ENCODE peak calls at places on chromosomes 11 and 22, in six cellular contexts. One of them, this sample, is unnamed.

GRCh38 chr11:107203656-107204055 is 185.4 kb upstream of the GUCY1A2 start:
- DNase-seq in head of caudate nucleus: no peak
- DNase-seq in M059J: no peak
- DNase-seq in nephron progenitor cell: no peak
- DNase-seq in PC-3: no peak
- DNase-seq in C1 segment of cervical spinal cord: no peak
- DNase-seq in this sample: no peak

GRCh38 chr22:41939981-41940852 is 6.7 kb downstream of the CENPM start:
- DNase-seq in head of caudate nucleus: peak
- DNase-seq in M059J: no peak
- DNase-seq in nephron progenitor cell: no peak
- DNase-seq in PC-3: no peak
- DNase-seq in C1 segment of cervical spinal cord: no peak
- DNase-seq in this sample: no peak

GRCh38 chr22:32106930-32107329 is 52.2 kb downstream of the C22orf42 start:
- DNase-seq in head of caudate nucleus: no peak
- DNase-seq in M059J: no peak
- DNase-seq in nephron progenitor cell: peak
- DNase-seq in PC-3: peak
- DNase-seq in C1 segment of cervical spinal cord: no peak
- DNase-seq in this sample: peak

GRCh38 chr11:81874627-81875026 is 859.0 kb downstream of the FAM181B start:
- DNase-seq in head of caudate nucleus: no peak
- DNase-seq in M059J: no peak
- DNase-seq in nephron progenitor cell: no peak
- DNase-seq in PC-3: no peak
- DNase-seq in C1 segment of cervical spinal cord: no peak
- DNase-seq in this sample: no peak

GRCh38 chr11:112226062-112226921 is at the start of gene PTS:
- DNase-seq in head of caudate nucleus: peak
- DNase-seq in M059J: peak
- DNase-seq in nephron progenitor cell: peak
- DNase-seq in PC-3: peak
- DNase-seq in C1 segment of cervical spinal cord: peak
- DNase-seq in this sample: peak

GRCh38 chr11:35663408-35663702 is 780 bp downstream of the TRIM44 start:
- DNase-seq in head of caudate nucleus: no peak
- DNase-seq in M059J: no peak
- DNase-seq in nephron progenitor cell: no peak
- DNase-seq in PC-3: no peak
- DNase-seq in C1 segment of cervical spinal cord: no peak
- DNase-seq in this sample: no peak

GRCh38 chr11:95715777-95716241 is 73.8 kb downstream of the FAM76B start:
- DNase-seq in head of caudate nucleus: no peak
- DNase-seq in M059J: peak
- DNase-seq in nephron progenitor cell: no peak
- DNase-seq in PC-3: peak
- DNase-seq in C1 segment of cervical spinal cord: no peak
- DNase-seq in this sample: no peak

GRCh38 chr11:77166021-77166420 is 38.0 kb downstream of the MYO7A start:
- DNase-seq in head of caudate nucleus: no peak
- DNase-seq in M059J: no peak
- DNase-seq in nephron progenitor cell: no peak
- DNase-seq in PC-3: no peak
- DNase-seq in C1 segment of cervical spinal cord: no peak
- DNase-seq in this sample: no peak

GRCh38 chr11:27618591-27618990 is 81.7 kb downstream of the BDNF start:
- DNase-seq in head of caudate nucleus: no peak
- DNase-seq in M059J: peak
- DNase-seq in nephron progenitor cell: no peak
- DNase-seq in PC-3: peak
- DNase-seq in C1 segment of cervical spinal cord: no peak
- DNase-seq in this sample: no peak

GRCh38 chr11:128544625-128545024 is 42.7 kb downstream of the ETS1 start:
- DNase-seq in head of caudate nucleus: no peak
- DNase-seq in M059J: no peak
- DNase-seq in nephron progenitor cell: no peak
- DNase-seq in PC-3: no peak
- DNase-seq in C1 segment of cervical spinal cord: no peak
- DNase-seq in this sample: peak

GRCh38 chr11:575324-575995 is 810 bp upstream of the PHRF1 start:
- DNase-seq in head of caudate nucleus: no peak
- DNase-seq in M059J: peak
- DNase-seq in nephron progenitor cell: peak
- DNase-seq in PC-3: peak
- DNase-seq in C1 segment of cervical spinal cord: no peak
- DNase-seq in this sample: no peak

GRCh38 chr22:38244106-38244505 is 28.7 kb downstream of the TMEM184B start:
- DNase-seq in head of caudate nucleus: no peak
- DNase-seq in M059J: no peak
- DNase-seq in nephron progenitor cell: no peak
- DNase-seq in PC-3: no peak
- DNase-seq in C1 segment of cervical spinal cord: no peak
- DNase-seq in this sample: no peak

GRCh38 chr22:19463491-19464469 is 15.2 kb downstream of the UFD1 start:
- DNase-seq in head of caudate nucleus: no peak
- DNase-seq in M059J: peak
- DNase-seq in nephron progenitor cell: no peak
- DNase-seq in PC-3: no peak
- DNase-seq in C1 segment of cervical spinal cord: no peak
- DNase-seq in this sample: peak

GRCh38 chr22:29202231-29203192 is 3.2 kb upstream of the EMID1 start:
- DNase-seq in head of caudate nucleus: peak
- DNase-seq in M059J: no peak
- DNase-seq in nephron progenitor cell: no peak
- DNase-seq in PC-3: peak
- DNase-seq in C1 segment of cervical spinal cord: peak
- DNase-seq in this sample: peak

GRCh38 chr11:59556883-59557205 is 45.5 kb downstream of the OR4D9 start:
- DNase-seq in head of caudate nucleus: no peak
- DNase-seq in M059J: peak
- DNase-seq in nephron progenitor cell: no peak
- DNase-seq in PC-3: peak
- DNase-seq in C1 segment of cervical spinal cord: no peak
- DNase-seq in this sample: no peak

GRCh38 chr11:130785376-130786110 is 130.7 kb downstream of the SNX19 start:
- DNase-seq in head of caudate nucleus: no peak
- DNase-seq in M059J: peak
- DNase-seq in nephron progenitor cell: no peak
- DNase-seq in PC-3: peak
- DNase-seq in C1 segment of cervical spinal cord: no peak
- DNase-seq in this sample: no peak

GRCh38 chr22:36737776-36738175 is 34.2 kb upstream of the CACNG2 start:
- DNase-seq in head of caudate nucleus: no peak
- DNase-seq in M059J: no peak
- DNase-seq in nephron progenitor cell: no peak
- DNase-seq in PC-3: no peak
- DNase-seq in C1 segment of cervical spinal cord: no peak
- DNase-seq in this sample: no peak

GRCh38 chr11:109892321-109892794 is 200.8 kb upstream of the ZC3H12C start:
- DNase-seq in head of caudate nucleus: no peak
- DNase-seq in M059J: peak
- DNase-seq in nephron progenitor cell: no peak
- DNase-seq in PC-3: peak
- DNase-seq in C1 segment of cervical spinal cord: no peak
- DNase-seq in this sample: no peak

GRCh38 chr11:116257092-116257491 is 515.7 kb downstream of the BUD13 start:
- DNase-seq in head of caudate nucleus: peak
- DNase-seq in M059J: peak
- DNase-seq in nephron progenitor cell: no peak
- DNase-seq in PC-3: no peak
- DNase-seq in C1 segment of cervical spinal cord: no peak
- DNase-seq in this sample: no peak

GRCh38 chr11:67240575-67241389 is 25.5 kb upstream of the GRK2 start:
- DNase-seq in head of caudate nucleus: peak
- DNase-seq in M059J: peak
- DNase-seq in nephron progenitor cell: peak
- DNase-seq in PC-3: peak
- DNase-seq in C1 segment of cervical spinal cord: peak
- DNase-seq in this sample: peak

GRCh38 chr11:10657308-10658271 is 36.0 kb downstream of the IRAG1 start:
- DNase-seq in head of caudate nucleus: no peak
- DNase-seq in M059J: peak
- DNase-seq in nephron progenitor cell: no peak
- DNase-seq in PC-3: peak
- DNase-seq in C1 segment of cervical spinal cord: no peak
- DNase-seq in this sample: peak

GRCh38 chr11:75591371-75591770 is 29.3 kb downstream of the SERPINH1 start:
- DNase-seq in head of caudate nucleus: no peak
- DNase-seq in M059J: no peak
- DNase-seq in nephron progenitor cell: no peak
- DNase-seq in PC-3: no peak
- DNase-seq in C1 segment of cervical spinal cord: no peak
- DNase-seq in this sample: no peak

GRCh38 chr11:130585545-130585944 is 137.1 kb downstream of the ADAMTS15 start:
- DNase-seq in head of caudate nucleus: no peak
- DNase-seq in M059J: peak
- DNase-seq in nephron progenitor cell: peak
- DNase-seq in PC-3: peak
- DNase-seq in C1 segment of cervical spinal cord: no peak
- DNase-seq in this sample: no peak

GRCh38 chr22:41687901-41688364 is 734 bp downstream of the SNU13 start:
- DNase-seq in head of caudate nucleus: no peak
- DNase-seq in M059J: peak
- DNase-seq in nephron progenitor cell: peak
- DNase-seq in PC-3: peak
- DNase-seq in C1 segment of cervical spinal cord: no peak
- DNase-seq in this sample: peak

GRCh38 chr11:76288166-76288978 is 82.1 kb upstream of the WNT11 start:
- DNase-seq in head of caudate nucleus: no peak
- DNase-seq in M059J: no peak
- DNase-seq in nephron progenitor cell: no peak
- DNase-seq in PC-3: no peak
- DNase-seq in C1 segment of cervical spinal cord: no peak
- DNase-seq in this sample: no peak

GRCh38 chr11:17972987-17973386 is 39.9 kb downstream of the SERGEF start:
- DNase-seq in head of caudate nucleus: peak
- DNase-seq in M059J: peak
- DNase-seq in nephron progenitor cell: peak
- DNase-seq in PC-3: peak
- DNase-seq in C1 segment of cervical spinal cord: no peak
- DNase-seq in this sample: peak

GRCh38 chr11:19027829-19028595 is 32.5 kb downstream of the MRGPRX2 start:
- DNase-seq in head of caudate nucleus: no peak
- DNase-seq in M059J: peak
- DNase-seq in nephron progenitor cell: no peak
- DNase-seq in PC-3: peak
- DNase-seq in C1 segment of cervical spinal cord: no peak
- DNase-seq in this sample: peak

GRCh38 chr22:35631597-35631996 is 14.5 kb upstream of the MB start:
- DNase-seq in head of caudate nucleus: no peak
- DNase-seq in M059J: peak
- DNase-seq in nephron progenitor cell: peak
- DNase-seq in PC-3: peak
- DNase-seq in C1 segment of cervical spinal cord: no peak
- DNase-seq in this sample: peak

GRCh38 chr11:83070878-83071640 is 638 bp downstream of the RAB30 start:
- DNase-seq in head of caudate nucleus: peak
- DNase-seq in M059J: peak
- DNase-seq in nephron progenitor cell: peak
- DNase-seq in PC-3: no peak
- DNase-seq in C1 segment of cervical spinal cord: no peak
- DNase-seq in this sample: peak

GRCh38 chr11:72712168-72712721 is 38.0 kb upstream of the PDE2A start:
- DNase-seq in head of caudate nucleus: peak
- DNase-seq in M059J: no peak
- DNase-seq in nephron progenitor cell: no peak
- DNase-seq in PC-3: no peak
- DNase-seq in C1 segment of cervical spinal cord: peak
- DNase-seq in this sample: no peak

GRCh38 chr11:67418476-67419281 is 3.2 kb downstream of the CARNS1 start:
- DNase-seq in head of caudate nucleus: no peak
- DNase-seq in M059J: no peak
- DNase-seq in nephron progenitor cell: no peak
- DNase-seq in PC-3: no peak
- DNase-seq in C1 segment of cervical spinal cord: no peak
- DNase-seq in this sample: no peak

GRCh38 chr11:129440028-129440630 is 64.5 kb downstream of the BARX2 start:
- DNase-seq in head of caudate nucleus: no peak
- DNase-seq in M059J: peak
- DNase-seq in nephron progenitor cell: peak
- DNase-seq in PC-3: peak
- DNase-seq in C1 segment of cervical spinal cord: no peak
- DNase-seq in this sample: no peak

GRCh38 chr11:72738199-72739141 is 13.7 kb downstream of the ARAP1 start:
- DNase-seq in head of caudate nucleus: no peak
- DNase-seq in M059J: peak
- DNase-seq in nephron progenitor cell: no peak
- DNase-seq in PC-3: peak
- DNase-seq in C1 segment of cervical spinal cord: no peak
- DNase-seq in this sample: peak

GRCh38 chr11:129699711-129700304 is 115.8 kb upstream of the TMEM45B start:
- DNase-seq in head of caudate nucleus: no peak
- DNase-seq in M059J: no peak
- DNase-seq in nephron progenitor cell: no peak
- DNase-seq in PC-3: peak
- DNase-seq in C1 segment of cervical spinal cord: no peak
- DNase-seq in this sample: no peak

GRCh38 chr22:38455530-38456271 is 702 bp upstream of the KCNJ4 start:
- DNase-seq in head of caudate nucleus: no peak
- DNase-seq in M059J: no peak
- DNase-seq in nephron progenitor cell: peak
- DNase-seq in PC-3: no peak
- DNase-seq in C1 segment of cervical spinal cord: no peak
- DNase-seq in this sample: peak

GRCh38 chr11:3824714-3825472 is 15.9 kb downstream of the RHOG start:
- DNase-seq in head of caudate nucleus: peak
- DNase-seq in M059J: peak
- DNase-seq in nephron progenitor cell: peak
- DNase-seq in PC-3: no peak
- DNase-seq in C1 segment of cervical spinal cord: no peak
- DNase-seq in this sample: peak

This sample was measured in AG08396.